ENCODE peak calls at places on chromosomes 5 and 9, in five cellular contexts. V is H1, W is SK-N-SH, J is HepG2, Q is HCT116. A is an unnamed sample.
A peak's percentile ranks its signal among the peaks of the same experiment; 100 is the strongest.

GRCh38 chr9:1005043-1005667 is 28.7 kb downstream of the DMRT3 start:
- DNase-seq in Q (peak; percentile 24), J (peak; percentile 47), V (no peak), W (peak; percentile 24), A (peak; percentile 73)

GRCh38 chr5:8828596-8829321 is 717.1 kb downstream of the SEMA5A start:
- DNase-seq in Q (no peak), W (no peak), V (no peak), J (no peak), A (no peak)

GRCh38 chr5:59152701-59153245 is 569.9 kb downstream of the RAB3C start:
- DNase-seq in Q (no peak), V (no peak), W (no peak), J (no peak), A (no peak)

GRCh38 chr5:15566789-15567188 is 66.8 kb downstream of the FBXL7 start:
- DNase-seq in V (no peak), J (no peak), Q (no peak), W (no peak), A (no peak)

GRCh38 chr9:92432350-92432749 is 8.1 kb upstream of the OMD start:
- DNase-seq in J (no peak), Q (no peak), V (no peak), W (no peak), A (no peak)

GRCh38 chr9:114372971-114373591 is 14.7 kb downstream of the AKNA start:
- DNase-seq in V (no peak), J (no peak), Q (no peak), W (no peak), A (no peak)

GRCh38 chr5:13567819-13568218 is 376.7 kb downstream of the DNAH5 start:
- DNase-seq in Q (no peak), J (no peak), V (no peak), W (no peak), A (no peak)

GRCh38 chr9:15176821-15177220 is 130.2 kb downstream of the TTC39B start:
- DNase-seq in Q (no peak), J (no peak), V (no peak), W (no peak), A (no peak)

GRCh38 chr9:22036866-22037626 is 27.9 kb upstream of the CDKN2B start:
- DNase-seq in J (no peak), W (no peak), V (no peak), Q (no peak), A (no peak)

GRCh38 chr9:22039258-22039657 is 30.2 kb upstream of the CDKN2B start:
- DNase-seq in W (no peak), Q (no peak), J (peak; percentile 7), V (no peak), A (no peak)

GRCh38 chr9:22037954-22038690 is 29.0 kb upstream of the CDKN2B start:
- DNase-seq in W (peak; percentile 4), J (no peak), V (no peak), Q (peak; percentile 33), A (no peak)

GRCh38 chr9:22033012-22033630 is 24.0 kb upstream of the CDKN2B start:
- DNase-seq in W (no peak), V (no peak), Q (no peak), J (no peak), A (no peak)

GRCh38 chr9:22035591-22036011 is 26.5 kb upstream of the CDKN2B start:
- DNase-seq in V (no peak), W (no peak), Q (no peak), J (no peak), A (no peak)
- TF ChIP-seq JUND in V (no peak), W (no peak), Q (no peak), J (no peak), A (no peak)

DNA sequence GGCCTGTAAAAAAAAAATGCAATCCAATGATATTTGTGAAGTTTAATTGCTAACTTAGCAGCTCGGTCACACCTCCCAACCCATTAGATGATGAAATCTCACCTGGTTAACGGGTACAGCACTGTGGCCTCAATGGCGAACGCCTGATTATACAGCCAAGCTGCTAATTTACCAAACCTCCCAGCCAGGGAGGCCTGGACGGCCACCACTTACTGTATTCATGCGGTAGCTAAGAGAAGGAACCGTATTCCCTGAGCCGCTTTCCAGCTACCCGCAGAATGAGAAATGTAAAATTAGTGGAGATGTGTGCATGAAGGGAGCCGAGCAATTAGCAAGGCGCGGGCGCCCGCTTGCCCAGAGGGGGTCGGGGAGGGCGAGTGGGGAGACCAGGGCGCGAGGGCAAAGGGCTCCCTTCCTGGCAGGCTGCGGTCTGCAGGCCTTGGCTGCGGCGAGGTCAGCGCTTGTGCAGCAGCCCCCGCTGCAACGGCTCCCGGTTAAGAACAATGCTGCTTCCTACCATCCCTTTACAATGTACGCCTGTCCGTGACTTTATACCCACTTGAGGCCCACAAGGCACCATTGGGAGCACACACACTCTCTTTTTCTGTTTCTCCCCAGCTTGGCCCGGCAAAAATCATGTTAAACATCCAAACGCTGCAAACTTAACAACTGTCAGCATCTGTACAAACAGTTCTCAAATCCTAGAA is 70.4 kb upstream of the TBCA start:
- DNase-seq in V (no peak), W (peak; percentile 27), Q (no peak), J (no peak), A (no peak)
- TF ChIP-seq JUND in V (no peak), W (no peak), Q (no peak), J (no peak), A (no peak)

GRCh38 chr9:128127990-128128835 is 684 bp upstream of the PTGES2 start:
- DNase-seq in J (peak; percentile 88), W (peak; percentile 94), Q (peak; percentile 90), V (no peak), A (peak; percentile 48)

GRCh38 chr9:128124873-128125574 is 2.5 kb downstream of the PTGES2 start:
- DNase-seq in Q (peak; percentile 46), W (peak; percentile 58), V (peak; percentile 66), J (peak; percentile 57), A (no peak)

GRCh38 chr9:128128836-128129590 is 1.5 kb upstream of the PTGES2 start:
- DNase-seq in J (no peak), V (no peak), Q (no peak), W (no peak), A (no peak)

GRCh38 chr9:128125575-128126354 is 1.8 kb downstream of the PTGES2 start:
- DNase-seq in Q (no peak), J (no peak), W (no peak), V (no peak), A (no peak)

GRCh38 chr9:128127568-128127989 is at the start of gene PTGES2:
- DNase-seq in V (no peak), Q (peak; percentile 68), W (peak; percentile 91), J (peak; percentile 68), A (peak; percentile 94)
- TF ChIP-seq JUND in V (no peak), Q (no peak), W (no peak), J (no peak), A (no peak)

DNA sequence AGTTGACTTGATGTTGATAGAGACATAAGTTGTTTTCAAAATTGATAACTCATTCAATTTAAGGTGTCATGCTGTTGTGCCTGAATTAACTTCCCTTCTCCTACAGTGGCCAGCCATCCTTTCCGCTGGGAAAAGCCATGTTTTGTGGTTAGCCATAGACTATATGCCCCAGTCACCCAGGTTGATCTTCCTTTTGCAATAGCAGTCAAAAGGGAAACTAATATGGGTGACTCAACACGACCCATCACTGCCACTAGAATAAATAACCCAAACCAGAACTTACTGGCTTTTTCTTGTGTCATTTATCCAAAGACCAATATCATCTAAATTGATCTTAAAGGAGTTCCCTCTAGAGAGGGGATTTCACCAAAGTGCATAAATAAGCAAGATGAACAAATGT is 87.4 kb downstream of the PTCD2 start:
- DNase-seq in J (no peak), V (no peak), W (no peak), Q (no peak), A (no peak)
- TF ChIP-seq JUND in J (no peak), V (no peak), W (no peak), Q (no peak), A (no peak)

DNA sequence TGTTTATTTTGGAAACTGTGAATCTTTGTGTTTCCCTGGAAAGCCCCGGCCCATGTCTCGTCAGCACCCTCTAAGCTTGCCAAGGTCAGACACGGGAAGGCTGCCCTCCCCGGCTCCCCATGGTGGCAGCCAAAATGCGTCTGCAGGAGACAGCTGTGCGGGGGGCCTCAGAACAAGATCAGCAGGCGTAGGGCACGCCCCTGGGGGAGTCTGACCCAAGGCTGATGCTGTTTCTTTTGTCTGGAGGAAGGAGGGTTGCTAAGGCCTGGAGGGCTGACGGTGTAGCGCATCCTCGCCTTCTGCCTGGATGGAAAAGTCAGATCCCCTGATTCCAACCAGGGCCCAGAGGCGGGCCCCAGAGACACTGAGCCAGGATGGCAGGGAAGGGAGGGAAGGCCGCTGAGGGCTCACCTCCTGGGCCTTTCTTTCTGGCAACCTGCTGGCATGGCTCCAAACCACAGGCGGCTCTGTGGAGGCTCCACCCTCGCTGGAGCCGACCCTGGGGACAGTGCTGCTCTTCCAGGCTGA is 57.2 kb downstream of the OLFM1 start:
- DNase-seq in J (no peak), Q (no peak), W (no peak), V (no peak), A (no peak)
- TF ChIP-seq JUND in J (no peak), Q (no peak), W (no peak), V (no peak), A (no peak)

DNA sequence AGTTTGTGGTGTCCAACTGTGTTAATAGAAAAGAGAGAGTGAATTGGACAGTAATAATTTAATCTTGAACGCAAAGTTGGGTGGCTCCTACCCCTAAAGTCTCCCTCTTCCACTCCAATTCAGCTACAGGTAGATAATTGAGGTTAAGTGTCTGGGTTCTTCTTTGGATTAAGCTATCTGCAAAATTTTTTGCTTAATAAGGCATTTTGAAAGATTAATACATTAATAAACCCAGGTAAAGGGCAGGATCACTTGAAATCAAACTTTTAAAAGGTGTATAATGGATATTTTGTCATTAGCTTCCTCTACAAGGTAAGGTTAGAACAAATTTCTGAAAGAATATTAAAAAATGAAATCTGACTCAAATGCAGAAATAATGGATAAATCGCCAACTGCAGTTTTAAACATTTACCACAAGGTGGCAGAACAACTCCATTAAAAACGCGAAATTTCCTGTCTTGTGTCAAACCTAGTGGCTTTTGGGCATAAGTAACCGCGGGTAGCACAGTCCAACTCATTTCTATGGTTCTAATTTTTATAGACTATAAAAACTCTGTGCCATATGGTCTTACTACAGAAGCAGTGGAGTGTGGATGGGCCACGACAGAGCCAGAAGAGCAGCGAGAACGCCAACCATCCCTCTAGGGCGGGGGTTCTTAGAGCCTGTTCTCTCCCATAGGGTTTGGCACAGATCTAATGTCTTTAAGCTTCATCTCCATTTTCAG is 276.5 kb downstream of the ARHGEF28 start:
- DNase-seq in J (peak; percentile 41), Q (peak; percentile 63), W (peak; percentile 58), V (peak; percentile 21), A (peak; percentile 39)
- TF ChIP-seq JUND in J (no peak), Q (no peak), W (no peak), V (no peak), A (no peak)

A was measured in T47D.